ENCODE peak calls at places on chromosomes 13 and 19, in six cellular contexts. Q is amygdala; J is EH; F is stimulated activated naive CD8-positive, alpha-beta T cell treated with anti-CD3 and anti-CD28 coated beads, Interleukin-15, amount 100 ng/mL, for 72 hours; P is CD8-positive, alpha-beta memory T cell; O is tibial artery. R is an unnamed sample.

GRCh38 chr19:37817180-37817911 is 38.0 kb upstream of the ZNF573 start:
- DNase-seq in P (peak; percentile 4), F (peak; percentile 22), J (peak; percentile 24), Q (peak; percentile 73), O (peak; percentile 64), R (peak; percentile 72)

GRCh38 chr19:18433039-18433691 is 4.8 kb downstream of the ISYNA1 start:
- DNase-seq in J (no peak), F (no peak), P (peak; percentile 34), O (no peak), Q (no peak), R (no peak)

GRCh38 chr13:97629601-97630272 is 195.8 kb downstream of the RAP2A start:
- DNase-seq in Q (peak; percentile 21), P (no peak), J (no peak), F (no peak), O (no peak), R (peak; percentile 12)

GRCh38 chr13:51584731-51585191 is 499 bp downstream of the WDFY2 start:
- DNase-seq in O (peak; percentile 54), Q (peak; percentile 58), F (peak; percentile 80), J (peak; percentile 58), P (peak; percentile 70), R (peak; percentile 71)

GRCh38 chr19:13843104-13843921 is 33.6 kb upstream of the NANOS3 start:
- DNase-seq in O (no peak), F (no peak), J (peak; percentile 87), P (no peak), Q (no peak), R (peak; percentile 57)

GRCh38 chr13:84661718-84662117 is 779.4 kb upstream of the SLITRK1 start:
- DNase-seq in P (no peak), O (no peak), Q (no peak), J (peak; percentile 21), F (no peak), R (no peak)

GRCh38 chr19:37303591-37304171 is 67.2 kb upstream of the ZNF527 start:
- DNase-seq in P (no peak), J (no peak), F (no peak), O (no peak), Q (no peak), R (no peak)

GRCh38 chr19:55262359-55262758 is 3.5 kb upstream of the PPP6R1 start:
- DNase-seq in Q (no peak), F (no peak), P (no peak), J (no peak), O (no peak), R (no peak)

GRCh38 chr19:472005-472858 is 11.4 kb upstream of the SHC2 start:
- DNase-seq in J (peak; percentile 15), O (no peak), P (no peak), Q (no peak), F (no peak), R (no peak)

GRCh38 chr19:42090687-42091086 is 14.7 kb downstream of the ZNF574 start:
- DNase-seq in Q (no peak), P (no peak), F (no peak), J (no peak), O (no peak), R (no peak)

GRCh38 chr19:41299046-41299754 is 10.8 kb upstream of the CCDC97 start:
- DNase-seq in O (peak; percentile 75), Q (no peak), P (peak; percentile 7), J (peak; percentile 25), F (no peak), R (no peak)

GRCh38 chr19:43966079-43966694 is 15.2 kb downstream of the ZNF221 start:
- DNase-seq in F (no peak), J (peak; percentile 9), O (no peak), P (no peak), Q (no peak), R (no peak)

GRCh38 chr13:46675016-46675415 is 121.9 kb downstream of the ESD start:
- DNase-seq in F (no peak), P (no peak), Q (no peak), J (peak; percentile 63), O (no peak), R (no peak)

GRCh38 chr13:111213964-111214726 is 99.0 kb downstream of the ARHGEF7 start:
- DNase-seq in O (peak; percentile 34), J (no peak), F (no peak), Q (peak; percentile 30), P (no peak), R (no peak)

GRCh38 chr13:29849071-29849541 is 1.3 kb downstream of the UBL3 start:
- DNase-seq in J (peak; percentile 48), P (peak; percentile 9), O (peak; percentile 31), F (peak; percentile 20), Q (peak; percentile 51), R (no peak)

GRCh38 chr13:40460116-40460515 is 206.3 kb downstream of the FOXO1 start:
- DNase-seq in J (peak; percentile 86), Q (no peak), P (no peak), O (no peak), F (no peak), R (no peak)

GRCh38 chr13:114135731-114136171 is 3.3 kb upstream of the RASA3 start:
- DNase-seq in P (no peak), Q (no peak), J (no peak), F (no peak), O (no peak), R (no peak)

GRCh38 chr19:56294557-56294956 is 20.1 kb downstream of the ZSCAN5A start:
- DNase-seq in P (no peak), F (no peak), O (no peak), Q (no peak), J (peak; percentile 15), R (no peak)

GRCh38 chr19:12790628-12791344 is 500 bp upstream of the JUNB start:
- DNase-seq in F (no peak), P (no peak), Q (peak; percentile 35), J (no peak), O (no peak), R (no peak)

R was measured in pancreas.